ENCODE peak calls at places on chromosome 22, in seven cellular contexts. B, R, T, Q, P, G and S are unnamed samples.

GRCh38 chr22:43824724-43825485 is 12.8 kb upstream of the EFCAB6 start:
- DNase-seq in B (no peak), G (no peak), P (no peak), R (no peak), T (peak), Q (no peak), S (no peak)

GRCh38 chr22:49972163-49973017 is 11.8 kb downstream of the PIM3 start:
- DNase-seq in Q (no peak), T (no peak), R (peak), G (no peak), P (no peak), B (no peak), S (no peak)

GRCh38 chr22:24583972-24584790 is 8.7 kb downstream of the LRRC75B start:
- DNase-seq in R (no peak), B (no peak), G (no peak), P (no peak), T (no peak), Q (no peak), S (no peak)

GRCh38 chr22:45006101-45006872 is 3.5 kb downstream of the PHF21B start:
- DNase-seq in Q (no peak), B (no peak), P (no peak), T (no peak), G (no peak), R (no peak), S (no peak)

GRCh38 chr22:40044870-40045834 is 50.4 kb downstream of the FAM83F start:
- DNase-seq in G (peak), Q (no peak), T (peak), R (peak), B (no peak), P (peak), S (no peak)

GRCh38 chr22:36671398-36671797 is 32.2 kb downstream of the CACNG2 start:
- DNase-seq in G (no peak), R (no peak), P (no peak), T (no peak), B (no peak), Q (no peak), S (no peak)

GRCh38 chr22:29129644-29130201 is 56.9 kb downstream of the KREMEN1 start:
- DNase-seq in R (no peak), G (no peak), P (no peak), Q (peak), T (no peak), B (no peak), S (no peak)

GRCh38 chr22:26546282-26546681 is 34.0 kb upstream of the TFIP11 start:
- DNase-seq in B (no peak), R (no peak), P (no peak), Q (no peak), T (no peak), G (no peak), S (no peak)

GRCh38 chr22:19579113-19579811 is 55.1 kb upstream of the CLDN5 start:
- DNase-seq in T (no peak), G (no peak), B (no peak), P (no peak), Q (no peak), R (no peak), S (no peak)

GRCh38 chr22:36465232-36466021 is 16.0 kb downstream of the TXN2 start:
- DNase-seq in G (no peak), R (no peak), Q (peak), B (peak), T (no peak), P (no peak), S (peak)

GRCh38 chr22:45309422-45310227 is at the start of gene FAM118A:
- DNase-seq in Q (peak), P (peak), B (peak), G (peak), T (peak), R (peak), S (peak)

GRCh38 chr22:45430871-45431270 is 17.4 kb downstream of the RIBC2 start:
- DNase-seq in P (no peak), B (no peak), T (no peak), G (no peak), Q (no peak), R (no peak), S (no peak)

GRCh38 chr22:48660104-48660794 is 1167.4 kb downstream of the BRD1 start:
- DNase-seq in B (no peak), G (no peak), P (no peak), R (no peak), T (no peak), Q (no peak), S (no peak)

GRCh38 chr22:39808087-39808486 is 85.5 kb downstream of the ENTHD1 start:
- DNase-seq in B (no peak), P (peak), Q (no peak), T (peak), G (peak), R (no peak), S (peak)

GRCh38 chr22:22196018-22196533 is 48.5 kb upstream of the VPREB1 start:
- DNase-seq in Q (no peak), T (no peak), G (no peak), B (no peak), P (no peak), R (no peak), S (no peak)

GRCh38 chr22:48198489-48199459 is 1436.3 kb downstream of the TBC1D22A start:
- DNase-seq in B (no peak), P (no peak), T (no peak), G (no peak), Q (peak), R (no peak), S (no peak)

GRCh38 chr22:39959640-39960447 is at the start of gene TMA7B:
- DNase-seq in T (no peak), R (peak), B (peak), P (peak), G (peak), Q (no peak), S (peak)

GRCh38 chr22:48627203-48627602 is 1200.5 kb downstream of the BRD1 start:
- DNase-seq in T (no peak), P (no peak), G (no peak), B (no peak), R (no peak), Q (no peak), S (no peak)

GRCh38 chr22:50112151-50113118 is 22.6 kb downstream of the MOV10L1 start:
- DNase-seq in R (peak), P (no peak), G (no peak), Q (no peak), B (peak), T (no peak), S (peak)

GRCh38 chr22:40425082-40425481 is 54.7 kb downstream of the SGSM3 start:
- DNase-seq in G (no peak), P (no peak), B (no peak), R (no peak), Q (no peak), T (no peak), S (no peak)

GRCh38 chr22:49119551-49119952 is 708.1 kb downstream of the BRD1 start:
- DNase-seq in R (no peak), T (no peak), Q (peak), B (no peak), P (no peak), G (no peak), S (no peak)

GRCh38 chr22:25698986-25699385 is 43.0 kb upstream of the MYO18B start:
- DNase-seq in Q (no peak), R (no peak), G (no peak), P (no peak), T (no peak), B (no peak), S (no peak)

GRCh38 chr22:45162531-45162930 is 1.2 kb upstream of the NUP50 start:
- DNase-seq in G (no peak), R (no peak), Q (no peak), P (no peak), T (no peak), B (no peak), S (no peak)

GRCh38 chr22:23772315-23773246 is at the start of gene MMP11:
- DNase-seq in R (peak), G (peak), Q (no peak), T (peak), P (peak), B (no peak), S (no peak)

GRCh38 chr22:19879248-19879575 is 24.5 kb upstream of the GNB1L start:
- DNase-seq in R (no peak), B (no peak), T (no peak), G (no peak), P (no peak), Q (no peak), S (no peak)

GRCh38 chr22:49209452-49210195 is 618.0 kb downstream of the BRD1 start:
- DNase-seq in T (peak), R (no peak), B (no peak), P (no peak), Q (peak), G (no peak), S (no peak)

GRCh38 chr22:50434849-50435700 is 39.8 kb downstream of the SBF1 start:
- DNase-seq in G (no peak), P (no peak), T (peak), Q (no peak), B (no peak), R (no peak), S (no peak)

GRCh38 chr22:48717883-48718817 is 1109.5 kb downstream of the BRD1 start:
- DNase-seq in P (no peak), B (no peak), G (no peak), T (no peak), Q (no peak), R (no peak), S (no peak)

GRCh38 chr22:49497266-49497665 is 330.4 kb downstream of the BRD1 start:
- DNase-seq in Q (no peak), R (no peak), G (no peak), T (no peak), B (no peak), P (no peak), S (no peak)

GRCh38 chr22:45316796-45317526 is 7.2 kb downstream of the FAM118A start:
- DNase-seq in G (no peak), B (no peak), P (no peak), R (no peak), T (no peak), Q (no peak), S (no peak)

GRCh38 chr22:20422965-20423635 is 14.5 kb downstream of the SCARF2 start:
- DNase-seq in Q (no peak), R (no peak), T (no peak), B (no peak), P (no peak), G (no peak), S (no peak)

GRCh38 chr22:40463017-40463631 is 92.7 kb downstream of the SGSM3 start:
- DNase-seq in P (peak), B (no peak), Q (no peak), R (no peak), T (no peak), G (peak), S (no peak)

GRCh38 chr22:39514373-39514973 is 5.9 kb upstream of the ATF4 start:
- DNase-seq in Q (peak), B (no peak), G (peak), P (no peak), R (peak), T (peak), S (no peak)

GRCh38 chr22:44353063-44353440 is 40.3 kb upstream of the SHISAL1 start:
- DNase-seq in G (no peak), P (no peak), T (no peak), B (no peak), R (no peak), Q (no peak), S (no peak)

GRCh38 chr22:42286205-42286604 is 15.8 kb upstream of the TCF20 start:
- DNase-seq in G (no peak), Q (no peak), B (no peak), T (no peak), R (no peak), P (no peak), S (no peak)

GRCh38 chr22:48901324-48901723 is 926.3 kb downstream of the BRD1 start:
- DNase-seq in B (no peak), G (no peak), P (no peak), Q (peak), T (no peak), R (no peak), S (no peak)

GRCh38 chr22:45422237-45422983 is 8.9 kb downstream of the RIBC2 start:
- DNase-seq in G (no peak), R (no peak), Q (no peak), B (no peak), P (no peak), T (no peak), S (no peak)

GRCh38 chr22:49856343-49856742 is 2.7 kb downstream of the ZBED4 start:
- DNase-seq in B (no peak), G (no peak), T (no peak), Q (no peak), P (no peak), R (no peak), S (no peak)

GRCh38 chr22:45197606-45198462 is 34.1 kb downstream of the NUP50 start:
- DNase-seq in R (no peak), B (no peak), T (no peak), Q (no peak), P (no peak), G (no peak), S (no peak)

GRCh38 chr22:32823024-32823730 is 21.7 kb downstream of the TIMP3 start:
- DNase-seq in P (peak), T (peak), B (no peak), G (no peak), Q (no peak), R (peak), S (no peak)
- TF ChIP-seq CTCF in P (peak), T (peak), B (peak), G (no peak), Q (no peak), R (peak), S (peak)

GRCh38 chr22:16937811-16938210 is 70.2 kb downstream of the GAB4 start:
- DNase-seq in Q (no peak), G (no peak), R (no peak), B (no peak), P (no peak), T (no peak), S (no peak)
- TF ChIP-seq CTCF in Q (no peak), G (no peak), R (no peak), B (no peak), P (no peak), T (no peak), S (no peak)

GRCh38 chr22:35257321-35258143 is at the start of gene HMGXB4:
- DNase-seq in R (peak), T (peak), P (peak), B (peak), G (peak), Q (peak), S (peak)
- TF ChIP-seq CTCF in R (no peak), T (no peak), P (no peak), B (no peak), G (peak), Q (no peak), S (peak)

GRCh38 chr22:31637375-31637937 is 24.6 kb downstream of the PISD start:
- DNase-seq in G (no peak), R (no peak), P (no peak), Q (no peak), B (no peak), T (no peak), S (no peak)
- TF ChIP-seq CTCF in G (no peak), R (no peak), P (no peak), Q (no peak), B (no peak), T (peak), S (no peak)

DNA sequence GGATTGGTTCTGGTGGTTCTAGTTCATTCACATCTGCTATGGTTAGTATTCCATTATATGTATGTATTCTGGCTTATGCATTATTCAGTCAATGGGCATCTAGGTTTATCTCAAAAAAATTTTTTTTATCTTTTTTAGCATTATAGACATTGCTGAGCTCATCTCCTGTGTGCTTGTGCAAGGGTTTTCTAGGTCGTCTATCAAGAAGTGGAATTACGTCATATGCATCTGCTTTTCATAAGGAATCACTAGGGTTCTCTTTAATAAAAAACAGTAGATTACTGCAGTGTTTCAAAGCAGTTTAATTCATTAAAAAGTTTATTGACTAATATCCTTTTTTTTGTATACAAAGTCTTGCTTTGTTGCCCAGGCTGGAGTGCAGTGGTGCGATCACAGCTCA is 21.3 kb downstream of the TBC1D22A start:
- DNase-seq in Q (no peak), G (no peak), T (no peak), R (no peak), P (no peak), B (no peak), S (no peak)
- TF ChIP-seq CTCF in Q (no peak), G (no peak), T (no peak), R (no peak), P (no peak), B (no peak), S (no peak)

GRCh38 chr22:27811778-27812177 is 10.2 kb upstream of the MN1 start:
- DNase-seq in B (no peak), T (no peak), G (no peak), R (no peak), Q (no peak), P (no peak), S (no peak)
- TF ChIP-seq CTCF in B (no peak), T (no peak), G (no peak), R (no peak), Q (no peak), P (no peak), S (no peak)

DNA sequence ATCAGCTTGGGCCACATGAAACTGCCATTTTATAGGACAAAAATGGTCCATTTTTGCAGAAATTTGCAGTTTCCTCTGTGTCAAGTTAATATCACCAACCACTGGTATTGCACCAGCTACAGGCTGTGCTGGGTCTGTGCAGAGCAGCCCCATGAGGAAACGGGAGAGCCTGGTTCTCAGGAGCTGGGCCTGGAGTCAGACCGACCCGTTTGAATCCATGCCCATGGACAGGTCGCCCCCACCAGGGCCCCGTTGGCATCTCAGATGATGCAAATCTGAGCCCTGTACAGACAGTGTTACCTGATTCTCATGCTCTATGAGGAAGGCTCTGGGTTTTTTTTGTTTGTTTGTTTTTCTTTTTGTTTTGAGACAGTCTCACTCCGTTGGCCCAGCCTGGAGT is 9.8 kb upstream of the SEC14L6 start:
- DNase-seq in T (peak), Q (no peak), R (no peak), P (no peak), G (no peak), B (no peak), S (no peak)
- TF ChIP-seq CTCF in T (peak), Q (no peak), R (no peak), P (no peak), G (no peak), B (no peak), S (peak)

GRCh38 chr22:37751449-37752188 is 54.8 kb downstream of the TRIOBP start:
- DNase-seq in G (no peak), B (no peak), T (no peak), R (no peak), P (no peak), Q (no peak), S (no peak)

GRCh38 chr22:37753746-37754145 is 54.0 kb upstream of the GCAT start:
- DNase-seq in P (no peak), T (no peak), Q (no peak), G (no peak), B (no peak), R (no peak), S (no peak)

GRCh38 chr22:37750596-37751162 is 53.8 kb downstream of the TRIOBP start:
- DNase-seq in Q (no peak), B (no peak), T (no peak), P (no peak), G (no peak), R (no peak), S (no peak)

GRCh38 chr22:37749831-37750595 is 53.2 kb downstream of the TRIOBP start:
- DNase-seq in R (no peak), T (no peak), P (no peak), G (no peak), B (no peak), Q (peak), S (peak)

GRCh38 chr22:37752189-37753061 is 55.3 kb upstream of the GCAT start:
- DNase-seq in Q (peak), P (no peak), T (no peak), B (peak), G (no peak), R (no peak), S (peak)
- TF ChIP-seq CTCF in Q (no peak), P (no peak), T (no peak), B (peak), G (no peak), R (no peak), S (peak)

DNA sequence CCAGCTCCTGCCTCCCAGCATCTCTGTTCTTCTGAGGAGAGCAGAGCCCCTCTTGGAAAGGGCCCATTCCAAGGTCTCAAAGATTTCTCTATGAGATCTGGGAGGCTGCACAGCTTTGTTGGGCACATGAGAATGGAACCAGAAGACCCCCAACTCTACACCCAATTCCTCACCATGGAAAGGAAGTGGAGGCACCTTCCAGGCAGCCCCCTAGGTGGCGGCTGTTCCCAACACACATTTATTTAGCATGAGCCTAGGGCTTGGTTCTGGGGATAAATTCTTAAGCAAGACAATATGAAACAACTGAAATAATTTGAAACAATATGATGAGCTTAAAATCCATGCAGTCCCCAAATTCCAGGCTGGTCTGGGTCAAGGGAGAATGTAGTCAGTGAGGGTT is 100.4 kb downstream of the TIMP3 start:
- DNase-seq in R (no peak), B (no peak), G (no peak), Q (no peak), P (no peak), T (no peak), S (no peak)
- TF ChIP-seq CTCF in R (no peak), B (no peak), G (no peak), Q (no peak), P (no peak), T (no peak), S (no peak)

GRCh38 chr22:31104869-31105268 is 2.5 kb downstream of the SELENOM start:
- DNase-seq in P (no peak), Q (no peak), T (no peak), G (no peak), B (no peak), R (peak), S (no peak)
- TF ChIP-seq CTCF in P (no peak), Q (no peak), T (no peak), G (no peak), B (peak), R (peak), S (no peak)